ENCODE peak calls at places on chromosomes 1 and 21, in four cellular contexts. F, J, L and S are unnamed samples. For H3K9me3, the result is how much of the 10 kb centered on the place peaks cover.

GRCh38 chr1:163970699-163971098 is 588.3 kb upstream of the PBX1 start:
- DNase-seq in F (no peak), J (no peak), L (no peak), S (no peak)

GRCh38 chr1:24910751-24911650 is 19.1 kb downstream of the RUNX3 start:
- DNase-seq in L (no peak), J (peak), F (no peak), S (peak)

GRCh38 chr1:157580179-157580827 is 17.6 kb downstream of the FCRL4 start:
- DNase-seq in L (no peak), J (peak), F (peak), S (peak)

GRCh38 chr1:238492271-238492670 is 601.5 kb upstream of the ZP4 start:
- DNase-seq in L (no peak), F (no peak), J (no peak), S (no peak)

GRCh38 chr1:59150537-59151386 is 146.1 kb upstream of the FGGY start:
- DNase-seq in F (peak), J (peak), L (peak), S (no peak)

GRCh38 chr21:15144026-15144425 is 79.2 kb upstream of the NRIP1 start:
- DNase-seq in J (no peak), L (no peak), F (no peak), S (no peak)

GRCh38 chr21:36150192-36150711 is 6.4 kb upstream of the DOP1B start:
- DNase-seq in J (peak), F (no peak), L (peak), S (no peak)

GRCh38 chr1:177862916-177863315 is 106.9 kb downstream of the SEC16B start:
- DNase-seq in L (no peak), F (no peak), J (no peak), S (no peak)

GRCh38 chr1:78755986-78756385 is 106.4 kb downstream of the IFI44 start:
- DNase-seq in F (no peak), J (no peak), L (no peak), S (no peak)

GRCh38 chr1:243549791-243550190 is 293.9 kb downstream of the SDCCAG8 start:
- DNase-seq in J (no peak), L (no peak), F (no peak), S (no peak)

GRCh38 chr21:26127073-26127814 is 43.3 kb downstream of the APP start:
- DNase-seq in L (no peak), J (no peak), F (no peak), S (no peak)

GRCh38 chr21:43808832-43809251 is 19.5 kb downstream of the RRP1 start:
- DNase-seq in L (no peak), J (no peak), F (no peak), S (no peak)

GRCh38 chr1:44031900-44032817 is 897 bp upstream of the SLC6A9 start:
- DNase-seq in J (no peak), F (no peak), L (no peak), S (no peak)

GRCh38 chr1:200866521-200866920 is 6.3 kb upstream of the GPR25 start:
- DNase-seq in J (peak), F (no peak), L (no peak), S (no peak)

GRCh38 chr1:118253310-118253903 is 68.4 kb upstream of the SPAG17 start:
- DNase-seq in J (no peak), L (no peak), F (no peak), S (no peak)

GRCh38 chr1:28208818-28209441 is 23.9 kb downstream of the DNAJC8 start:
- DNase-seq in F (peak), L (peak), J (peak), S (peak)

GRCh38 chr1:187197685-187198084 is 368.9 kb downstream of the PLA2G4A start:
- DNase-seq in J (no peak), L (no peak), F (no peak), S (no peak)

GRCh38 chr21:27681841-27682240 is 715.0 kb upstream of the ADAMTS5 start:
- DNase-seq in L (no peak), F (no peak), J (no peak), S (no peak)

GRCh38 chr1:21514245-21514644 is 5.0 kb downstream of the ALPL start:
- DNase-seq in J (no peak), L (no peak), F (no peak), S (no peak)

GRCh38 chr1:22317920-22318243 is 133.8 kb upstream of the ZBTB40 start:
- DNase-seq in L (no peak), F (no peak), J (no peak), S (no peak)

GRCh38 chr21:45859762-45860357 is 121.7 kb upstream of the COL6A1 start:
- DNase-seq in F (no peak), L (no peak), J (no peak), S (no peak)

GRCh38 chr21:44603911-44604310 is 3.5 kb downstream of the KRTAP10-7 start:
- DNase-seq in F (no peak), J (no peak), L (no peak), S (no peak)

GRCh38 chr1:115744876-115745275 is 23.6 kb downstream of the CASQ2 start:
- DNase-seq in L (no peak), F (no peak), J (no peak), S (no peak)

GRCh38 chr1:17725084-17725718 is 29.9 kb upstream of the ACTL8 start:
- DNase-seq in F (no peak), L (no peak), J (no peak), S (no peak)

GRCh38 chr1:21816602-21817302 is 4.7 kb downstream of the LDLRAD2 start:
- DNase-seq in J (no peak), L (no peak), F (no peak), S (no peak)

GRCh38 chr1:232628335-232629214 is 1.4 kb downstream of the SIPA1L2 start:
- DNase-seq in L (no peak), J (peak), F (no peak), S (peak)

GRCh38 chr1:67785847-67786753 is 47.2 kb downstream of the GNG12 start:
- DNase-seq in L (no peak), J (no peak), F (no peak), S (no peak)

GRCh38 chr1:173411835-173412742 is 65.0 kb upstream of the PRDX6 start:
- DNase-seq in J (no peak), L (no peak), F (no peak), S (no peak)

GRCh38 chr21:36388076-36388475 is 2.9 kb downstream of the CHAF1B start:
- DNase-seq in L (no peak), F (no peak), J (no peak), S (no peak)

GRCh38 chr1:167467126-167467725 is 51.1 kb downstream of the CD247 start:
- DNase-seq in F (no peak), J (no peak), L (no peak), S (no peak)

GRCh38 chr1:81802601-81803422 is 2.1 kb downstream of the ADGRL2 start:
- DNase-seq in J (no peak), L (peak), F (peak), S (no peak)

GRCh38 chr1:43936470-43937151 is 3.0 kb downstream of the ARTN start:
- DNase-seq in L (peak), J (peak), F (peak), S (no peak)

GRCh38 chr1:31869473-31869872 is 53.7 kb upstream of the SPOCD1 start:
- DNase-seq in F (no peak), L (no peak), J (no peak), S (no peak)

GRCh38 chr1:19376428-19377372 is 64.6 kb downstream of the SLC66A1 start:
- DNase-seq in F (no peak), L (no peak), J (no peak), S (no peak)
- H3K9me3 ChIP-seq in F (under half), L (under half), J (under half), S (under half)

GRCh38 chr1:114388432-114389003 is 122.5 kb downstream of the TRIM33 start:
- DNase-seq in L (no peak), F (no peak), J (no peak), S (no peak)

GRCh38 chr1:114390361-114390760 is 120.6 kb downstream of the TRIM33 start:
- DNase-seq in L (no peak), J (no peak), F (no peak), S (no peak)

GRCh38 chr1:114379987-114380386 is 131.0 kb downstream of the TRIM33 start:
- DNase-seq in J (no peak), F (no peak), L (no peak), S (no peak)

GRCh38 chr1:114386129-114387037 is 124.6 kb downstream of the TRIM33 start:
- DNase-seq in L (no peak), F (no peak), J (no peak), S (no peak)

DNA sequence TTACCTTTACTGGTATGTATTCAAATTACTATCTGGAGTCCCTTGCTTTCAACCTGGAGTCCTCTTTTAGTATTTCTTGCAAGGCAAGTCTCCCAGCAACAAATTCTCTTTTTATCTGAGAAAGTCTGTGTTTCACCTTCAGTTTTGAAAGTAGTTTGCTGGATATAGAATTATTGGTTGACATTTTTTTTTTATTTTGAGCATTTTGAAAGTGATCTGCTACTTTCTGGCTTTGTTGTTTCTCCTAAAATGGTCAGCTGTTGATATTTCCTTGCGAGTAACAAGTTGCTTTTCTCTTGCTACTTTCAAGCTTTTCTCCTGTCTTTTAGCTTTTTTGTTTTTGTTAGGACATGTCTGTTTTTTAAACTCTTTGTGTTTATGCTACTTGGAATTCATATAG is 126.1 kb downstream of the TRIM33 start:
- DNase-seq in F (no peak), L (no peak), J (no peak), S (no peak)
- H3K9me3 ChIP-seq in F (under half), L (under half), J (under half), S (under half)

GRCh38 chr1:73331726-73332125 is 866.2 kb downstream of the LRRIQ3 start:
- DNase-seq in L (no peak), J (no peak), F (no peak), S (no peak)

GRCh38 chr1:73327998-73328397 is 870.0 kb downstream of the LRRIQ3 start:
- DNase-seq in J (no peak), L (no peak), F (no peak), S (no peak)

DNA sequence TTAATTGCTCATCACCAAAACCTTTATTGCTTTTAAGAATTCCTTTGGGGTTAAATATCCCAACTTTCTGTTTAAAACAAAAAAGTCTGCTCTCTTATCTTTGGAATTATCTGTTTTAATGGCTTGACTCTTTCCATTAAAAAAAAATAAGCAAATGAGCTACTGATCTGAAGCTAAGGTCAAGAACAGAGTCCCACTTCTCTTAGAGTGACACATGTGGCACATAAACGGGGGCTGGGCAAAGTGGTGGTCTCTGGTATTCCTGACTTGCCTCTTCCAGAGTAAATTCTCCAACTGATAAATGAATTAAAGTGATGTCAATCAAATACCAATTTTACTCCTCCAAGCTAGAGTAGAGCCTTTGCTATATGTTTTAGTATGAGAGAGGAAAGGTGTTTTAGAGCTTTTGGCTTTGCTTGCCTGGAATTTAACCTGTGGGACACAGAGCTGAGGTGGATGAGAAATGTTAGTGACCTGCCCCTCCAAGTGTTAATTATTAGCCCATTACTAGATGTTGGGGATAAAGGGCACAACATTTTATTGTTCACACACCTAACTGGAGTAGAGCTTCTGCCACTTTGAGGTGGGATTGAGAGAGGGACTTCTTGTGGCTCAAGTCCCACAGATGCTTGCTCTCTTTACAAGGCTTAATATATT is 864.0 kb downstream of the LRRIQ3 start:
- DNase-seq in F (no peak), L (no peak), J (no peak), S (no peak)
- H3K9me3 ChIP-seq in F (under half), L (under half), J (under half), S (under half)

DNA sequence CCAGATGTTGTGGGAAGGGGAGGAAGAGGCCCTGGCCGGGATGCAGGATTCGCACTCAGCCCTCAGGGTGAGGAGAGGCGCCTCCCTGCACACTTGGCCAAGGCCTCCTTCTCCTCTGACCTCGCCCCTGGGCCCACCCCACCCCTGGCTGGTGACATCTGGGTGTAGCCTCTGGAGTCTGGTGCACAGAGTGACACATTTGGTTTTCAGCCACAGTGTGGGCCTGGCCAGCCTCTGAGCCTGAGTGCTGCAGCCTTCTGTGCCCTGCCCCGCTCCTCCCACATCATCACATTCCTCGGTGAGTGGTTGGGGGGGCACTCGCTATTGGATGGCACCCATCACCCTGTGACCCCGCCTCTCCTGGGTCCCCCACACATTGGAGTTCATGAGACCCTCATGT is 45.8 kb downstream of the PRDM16 start:
- DNase-seq in J (no peak), F (peak), L (no peak), S (no peak)
- H3K9me3 ChIP-seq in J (under half), F (under half), L (under half), S (under half)

GRCh38 chr21:21412096-21412495 is 413.9 kb downstream of the NCAM2 start:
- DNase-seq in L (no peak), J (no peak), F (no peak), S (no peak)

GRCh38 chr21:21415741-21416140 is 417.5 kb downstream of the NCAM2 start:
- DNase-seq in F (no peak), L (no peak), J (no peak), S (no peak)
- H3K9me3 ChIP-seq in F (under half), L (under half), J (under half), S (under half)